ENCODE peak calls at places on chromosomes 7 and 10, in six cellular contexts. One of them, this sample, is unnamed.

GRCh38 chr10:72116372-72116771 is 28.0 kb upstream of the SPOCK2 start:
- DNase-seq in cardiac muscle cell: no peak
- DNase-seq in occipital lobe: no peak
- DNase-seq in stimulated activated naive B cell treated with anti-CD40 and anti-IgM and Interleukin-4, amounts not matched to agents 10 μg/mL and 1 μg/mL and 100 μg/mL, for 72 hours: no peak
- DNase-seq in posterior cingulate gyrus: no peak
- DNase-seq in smooth muscle cell of the brain vasculature: no peak
- DNase-seq in this sample: no peak

GRCh38 chr7:8433477-8434289 is at the start of gene NXPH1:
- DNase-seq in occipital lobe: no peak
- DNase-seq in stimulated activated naive B cell treated with anti-CD40 and anti-IgM and Interleukin-4, amounts not matched to agents 10 μg/mL and 1 μg/mL and 100 μg/mL, for 72 hours: no peak
- DNase-seq in cardiac muscle cell: peak; percentile 88
- DNase-seq in smooth muscle cell of the brain vasculature: no peak
- DNase-seq in posterior cingulate gyrus: peak; percentile 71
- DNase-seq in this sample: peak; percentile 58

GRCh38 chr10:98470850-98471249 is 24.1 kb upstream of the HPS1 start:
- DNase-seq in occipital lobe: no peak
- DNase-seq in cardiac muscle cell: no peak
- DNase-seq in smooth muscle cell of the brain vasculature: no peak
- DNase-seq in stimulated activated naive B cell treated with anti-CD40 and anti-IgM and Interleukin-4, amounts not matched to agents 10 μg/mL and 1 μg/mL and 100 μg/mL, for 72 hours: no peak
- DNase-seq in posterior cingulate gyrus: no peak
- DNase-seq in this sample: no peak

GRCh38 chr10:70283445-70284399 is at the start of gene NPFFR1:
- DNase-seq in occipital lobe: no peak
- DNase-seq in stimulated activated naive B cell treated with anti-CD40 and anti-IgM and Interleukin-4, amounts not matched to agents 10 μg/mL and 1 μg/mL and 100 μg/mL, for 72 hours: no peak
- DNase-seq in posterior cingulate gyrus: no peak
- DNase-seq in smooth muscle cell of the brain vasculature: no peak
- DNase-seq in cardiac muscle cell: peak; percentile 32
- DNase-seq in this sample: no peak

GRCh38 chr10:23373156-23373555 is 28.6 kb upstream of the C10orf67 start:
- DNase-seq in stimulated activated naive B cell treated with anti-CD40 and anti-IgM and Interleukin-4, amounts not matched to agents 10 μg/mL and 1 μg/mL and 100 μg/mL, for 72 hours: no peak
- DNase-seq in cardiac muscle cell: no peak
- DNase-seq in occipital lobe: no peak
- DNase-seq in smooth muscle cell of the brain vasculature: no peak
- DNase-seq in posterior cingulate gyrus: no peak
- DNase-seq in this sample: no peak

GRCh38 chr10:26214004-26214403 is 2.6 kb upstream of the GAD2 start:
- DNase-seq in occipital lobe: no peak
- DNase-seq in smooth muscle cell of the brain vasculature: no peak
- DNase-seq in stimulated activated naive B cell treated with anti-CD40 and anti-IgM and Interleukin-4, amounts not matched to agents 10 μg/mL and 1 μg/mL and 100 μg/mL, for 72 hours: no peak
- DNase-seq in posterior cingulate gyrus: no peak
- DNase-seq in cardiac muscle cell: no peak
- DNase-seq in this sample: peak; percentile 83

GRCh38 chr7:16774294-16774693 is 20.7 kb downstream of the TSPAN13 start:
- DNase-seq in occipital lobe: peak; percentile 21
- DNase-seq in stimulated activated naive B cell treated with anti-CD40 and anti-IgM and Interleukin-4, amounts not matched to agents 10 μg/mL and 1 μg/mL and 100 μg/mL, for 72 hours: no peak
- DNase-seq in posterior cingulate gyrus: no peak
- DNase-seq in smooth muscle cell of the brain vasculature: no peak
- DNase-seq in cardiac muscle cell: no peak
- DNase-seq in this sample: no peak

GRCh38 chr7:114481995-114482394 is 67.4 kb downstream of the FOXP2 start:
- DNase-seq in stimulated activated naive B cell treated with anti-CD40 and anti-IgM and Interleukin-4, amounts not matched to agents 10 μg/mL and 1 μg/mL and 100 μg/mL, for 72 hours: no peak
- DNase-seq in posterior cingulate gyrus: no peak
- DNase-seq in cardiac muscle cell: no peak
- DNase-seq in smooth muscle cell of the brain vasculature: no peak
- DNase-seq in occipital lobe: no peak
- DNase-seq in this sample: peak; percentile 62

GRCh38 chr7:118029881-118030422 is 154.0 kb upstream of the LSM8 start:
- DNase-seq in stimulated activated naive B cell treated with anti-CD40 and anti-IgM and Interleukin-4, amounts not matched to agents 10 μg/mL and 1 μg/mL and 100 μg/mL, for 72 hours: no peak
- DNase-seq in occipital lobe: no peak
- DNase-seq in smooth muscle cell of the brain vasculature: no peak
- DNase-seq in cardiac muscle cell: no peak
- DNase-seq in posterior cingulate gyrus: no peak
- DNase-seq in this sample: peak; percentile 67

GRCh38 chr7:39410582-39410981 is 155.6 kb upstream of the YAE1 start:
- DNase-seq in smooth muscle cell of the brain vasculature: no peak
- DNase-seq in posterior cingulate gyrus: no peak
- DNase-seq in stimulated activated naive B cell treated with anti-CD40 and anti-IgM and Interleukin-4, amounts not matched to agents 10 μg/mL and 1 μg/mL and 100 μg/mL, for 72 hours: no peak
- DNase-seq in cardiac muscle cell: no peak
- DNase-seq in occipital lobe: no peak
- DNase-seq in this sample: no peak

GRCh38 chr7:22824760-22825159 is 2.1 kb upstream of the TOMM7 start:
- DNase-seq in posterior cingulate gyrus: no peak
- DNase-seq in smooth muscle cell of the brain vasculature: no peak
- DNase-seq in stimulated activated naive B cell treated with anti-CD40 and anti-IgM and Interleukin-4, amounts not matched to agents 10 μg/mL and 1 μg/mL and 100 μg/mL, for 72 hours: no peak
- DNase-seq in occipital lobe: no peak
- DNase-seq in cardiac muscle cell: no peak
- DNase-seq in this sample: no peak

GRCh38 chr10:114560144-114560543 is 97.9 kb downstream of the ABLIM1 start:
- DNase-seq in occipital lobe: no peak
- DNase-seq in posterior cingulate gyrus: no peak
- DNase-seq in cardiac muscle cell: no peak
- DNase-seq in stimulated activated naive B cell treated with anti-CD40 and anti-IgM and Interleukin-4, amounts not matched to agents 10 μg/mL and 1 μg/mL and 100 μg/mL, for 72 hours: no peak
- DNase-seq in smooth muscle cell of the brain vasculature: no peak
- DNase-seq in this sample: no peak

GRCh38 chr7:84913731-84914130 is 273.1 kb downstream of the SEMA3D start:
- DNase-seq in smooth muscle cell of the brain vasculature: no peak
- DNase-seq in posterior cingulate gyrus: no peak
- DNase-seq in stimulated activated naive B cell treated with anti-CD40 and anti-IgM and Interleukin-4, amounts not matched to agents 10 μg/mL and 1 μg/mL and 100 μg/mL, for 72 hours: no peak
- DNase-seq in cardiac muscle cell: no peak
- DNase-seq in occipital lobe: no peak
- DNase-seq in this sample: no peak

GRCh38 chr7:131897790-131898165 is 341.4 kb upstream of the PODXL start:
- DNase-seq in occipital lobe: no peak
- DNase-seq in cardiac muscle cell: no peak
- DNase-seq in smooth muscle cell of the brain vasculature: no peak
- DNase-seq in posterior cingulate gyrus: no peak
- DNase-seq in stimulated activated naive B cell treated with anti-CD40 and anti-IgM and Interleukin-4, amounts not matched to agents 10 μg/mL and 1 μg/mL and 100 μg/mL, for 72 hours: no peak
- DNase-seq in this sample: no peak

GRCh38 chr7:27180431-27181175 is 4.4 kb downstream of the HOXA11 start:
- DNase-seq in posterior cingulate gyrus: peak; percentile 61
- DNase-seq in occipital lobe: no peak
- DNase-seq in stimulated activated naive B cell treated with anti-CD40 and anti-IgM and Interleukin-4, amounts not matched to agents 10 μg/mL and 1 μg/mL and 100 μg/mL, for 72 hours: no peak
- DNase-seq in cardiac muscle cell: no peak
- DNase-seq in smooth muscle cell of the brain vasculature: no peak
- DNase-seq in this sample: no peak

GRCh38 chr10:95237376-95238170 is 43.5 kb downstream of the ACSM6 start:
- DNase-seq in smooth muscle cell of the brain vasculature: no peak
- DNase-seq in posterior cingulate gyrus: no peak
- DNase-seq in stimulated activated naive B cell treated with anti-CD40 and anti-IgM and Interleukin-4, amounts not matched to agents 10 μg/mL and 1 μg/mL and 100 μg/mL, for 72 hours: no peak
- DNase-seq in cardiac muscle cell: no peak
- DNase-seq in occipital lobe: no peak
- DNase-seq in this sample: no peak

GRCh38 chr7:13988011-13988410 is 1.5 kb downstream of the ETV1 start:
- DNase-seq in stimulated activated naive B cell treated with anti-CD40 and anti-IgM and Interleukin-4, amounts not matched to agents 10 μg/mL and 1 μg/mL and 100 μg/mL, for 72 hours: no peak
- DNase-seq in smooth muscle cell of the brain vasculature: no peak
- DNase-seq in posterior cingulate gyrus: no peak
- DNase-seq in cardiac muscle cell: peak; percentile 36
- DNase-seq in occipital lobe: no peak
- DNase-seq in this sample: no peak